ENCODE peak calls at places on chromosomes 2 and 18, in seven cellular contexts. U, X, G, W, P, M and J are unnamed samples.

GRCh38 chr2:86396304-86396785 is 44.8 kb upstream of the KDM3A start:
- DNase-seq in U (no peak), X (no peak), G (peak), W (no peak), P (no peak), M (peak), J (no peak)

GRCh38 chr18:31393286-31393685 is 16.7 kb downstream of the DSG4 start:
- DNase-seq in U (no peak), X (no peak), G (no peak), W (no peak), P (no peak), M (no peak), J (no peak)

GRCh38 chr2:102509749-102510148 is 36.7 kb downstream of the SLC9A4 start:
- DNase-seq in U (no peak), X (no peak), G (no peak), W (no peak), P (no peak), M (peak), J (no peak)

GRCh38 chr18:23135679-23136325 is 517 bp downstream of the CABLES1 start:
- DNase-seq in U (peak), X (peak), G (no peak), W (no peak), P (peak), M (peak), J (no peak)

GRCh38 chr2:75647771-75648170 is 1.2 kb downstream of the MRPL19 start:
- DNase-seq in U (no peak), X (no peak), G (no peak), W (no peak), P (no peak), M (peak), J (no peak)

GRCh38 chr2:73268831-73269685 is 15.2 kb downstream of the FBXO41 start:
- DNase-seq in U (no peak), X (no peak), G (peak), W (no peak), P (no peak), M (peak), J (no peak)

GRCh38 chr2:128578406-128579385 is 260.0 kb upstream of the HS6ST1 start:
- DNase-seq in U (no peak), X (no peak), G (no peak), W (peak), P (no peak), M (no peak), J (peak)

GRCh38 chr2:190786404-190787166 is 94.0 kb upstream of the GLS start:
- DNase-seq in U (no peak), X (no peak), G (no peak), W (no peak), P (no peak), M (no peak), J (no peak)

GRCh38 chr2:15112216-15112615 is 448.9 kb downstream of the NBAS start:
- DNase-seq in U (no peak), X (no peak), G (no peak), W (no peak), P (no peak), M (no peak), J (peak)

GRCh38 chr2:163341426-163341825 is 394.4 kb downstream of the FIGN start:
- DNase-seq in U (no peak), X (no peak), G (no peak), W (no peak), P (no peak), M (no peak), J (no peak)

GRCh38 chr2:163347982-163348842 is 387.6 kb downstream of the FIGN start:
- DNase-seq in U (peak), X (peak), G (peak), W (peak), P (peak), M (no peak), J (peak)

GRCh38 chr2:163345795-163346573 is 389.8 kb downstream of the FIGN start:
- DNase-seq in U (no peak), X (no peak), G (peak), W (no peak), P (no peak), M (no peak), J (no peak)

GRCh38 chr2:163338270-163338669 is 397.5 kb downstream of the FIGN start:
- DNase-seq in U (no peak), X (no peak), G (no peak), W (no peak), P (no peak), M (no peak), J (no peak)

DNA sequence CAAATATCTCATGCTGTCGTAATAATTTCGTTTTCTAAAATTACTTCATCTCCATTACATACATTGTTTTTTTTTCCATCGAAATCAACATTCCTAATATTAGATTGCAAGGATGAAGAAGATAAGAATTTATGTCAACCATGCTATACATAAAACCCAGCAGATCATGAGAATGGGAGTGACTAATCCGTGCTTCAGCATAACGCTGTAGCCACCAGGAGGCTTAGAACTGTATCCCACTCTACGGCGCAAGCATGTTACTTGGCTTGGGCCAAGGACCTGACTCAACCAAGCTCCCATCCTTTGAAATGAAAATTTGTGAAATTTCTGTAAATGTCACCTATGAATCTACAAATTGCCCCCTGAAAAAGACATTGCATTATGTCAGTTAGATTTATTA is 392.5 kb downstream of the FIGN start:
- DNase-seq in U (no peak), X (no peak), G (no peak), W (no peak), P (no peak), M (no peak), J (no peak)
- TF ChIP-seq CTCF in U (no peak), X (no peak), G (no peak), W (no peak), P (no peak), M (no peak), J (no peak)

GRCh38 chr2:205237524-205237923 is 444.8 kb upstream of the NRP2 start:
- DNase-seq in U (no peak), X (no peak), G (no peak), W (no peak), P (no peak), M (no peak), J (no peak)
- TF ChIP-seq CTCF in U (no peak), X (no peak), G (no peak), W (no peak), P (no peak), M (no peak), J (no peak)

GRCh38 chr18:54672846-54673475 is 81.9 kb downstream of the DYNAP start:
- DNase-seq in U (no peak), X (no peak), G (no peak), W (no peak), P (no peak), M (no peak), J (no peak)

GRCh38 chr18:54675076-54675475 is 84.0 kb downstream of the DYNAP start:
- DNase-seq in U (no peak), X (no peak), G (no peak), W (no peak), P (no peak), M (no peak), J (no peak)

GRCh38 chr18:54672109-54672508 is 81.1 kb downstream of the DYNAP start:
- DNase-seq in U (no peak), X (no peak), G (no peak), W (no peak), P (no peak), M (no peak), J (no peak)

GRCh38 chr18:54671291-54671881 is 80.3 kb downstream of the DYNAP start:
- DNase-seq in U (no peak), X (no peak), G (peak), W (no peak), P (no peak), M (no peak), J (no peak)
- TF ChIP-seq CTCF in U (peak), X (peak), G (peak), W (peak), P (peak), M (peak), J (peak)

DNA sequence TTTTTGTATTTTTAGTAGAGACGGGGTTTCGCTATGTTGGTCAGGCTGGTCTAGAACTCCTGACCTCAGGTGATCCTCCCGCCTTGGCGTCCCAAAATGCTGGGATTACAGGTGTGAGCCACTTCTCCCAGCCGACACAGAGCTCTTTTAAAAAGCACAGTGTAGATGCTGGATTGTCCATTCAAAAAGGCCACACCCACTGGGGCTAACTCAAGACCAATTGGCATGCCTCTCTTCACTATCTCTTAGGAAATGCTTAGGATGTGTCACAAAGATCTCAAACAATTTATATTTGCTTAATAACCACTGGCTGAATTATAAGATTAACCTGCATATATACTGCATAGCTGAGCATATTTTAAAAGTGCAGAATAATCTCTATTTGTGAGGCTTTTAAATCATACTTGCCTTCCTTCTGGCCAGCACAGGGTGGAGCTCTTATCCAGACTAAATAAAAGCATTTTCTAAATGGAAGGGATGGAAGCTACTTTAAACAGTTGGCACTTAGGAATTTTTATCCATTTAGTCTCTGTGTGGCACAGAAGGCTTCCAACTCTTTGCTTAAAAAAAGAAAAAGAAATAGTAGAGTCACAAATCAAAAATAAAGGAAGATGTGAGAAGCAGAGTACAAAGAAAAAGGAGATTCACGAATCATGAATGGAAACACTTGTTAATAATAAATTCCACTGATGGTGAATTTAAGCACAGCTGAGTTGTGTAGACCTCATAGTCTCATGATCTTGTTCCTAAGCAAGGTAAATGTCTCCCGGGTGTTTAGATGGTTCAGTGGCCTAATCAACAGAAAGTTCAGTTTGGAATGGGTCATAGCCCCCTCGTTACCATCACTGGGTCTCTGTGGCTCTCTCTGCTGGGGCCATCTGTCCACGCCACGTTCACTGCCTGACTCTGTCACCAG is 22.4 kb downstream of the CRYGD start:
- DNase-seq in U (no peak), X (no peak), G (no peak), W (no peak), P (no peak), M (no peak), J (no peak)
- TF ChIP-seq CTCF in U (no peak), X (no peak), G (peak), W (no peak), P (no peak), M (peak), J (peak)

GRCh38 chr2:48727560-48727959 is 28.0 kb downstream of the LHCGR start:
- DNase-seq in U (no peak), X (no peak), G (no peak), W (no peak), P (no peak), M (no peak), J (no peak)

GRCh38 chr2:48728295-48728694 is 27.2 kb downstream of the LHCGR start:
- DNase-seq in U (no peak), X (no peak), G (no peak), W (no peak), P (no peak), M (no peak), J (no peak)

GRCh38 chr2:48724278-48724677 is 31.2 kb downstream of the LHCGR start:
- DNase-seq in U (no peak), X (no peak), G (no peak), W (no peak), P (no peak), M (no peak), J (no peak)

GRCh38 chr2:48723125-48723524 is 32.4 kb downstream of the LHCGR start:
- DNase-seq in U (no peak), X (no peak), G (no peak), W (no peak), P (no peak), M (no peak), J (no peak)

GRCh38 chr2:48725696-48726494 is 29.6 kb downstream of the LHCGR start:
- DNase-seq in U (no peak), X (no peak), G (no peak), W (no peak), P (no peak), M (no peak), J (no peak)
- TF ChIP-seq CTCF in U (no peak), X (no peak), G (no peak), W (no peak), P (no peak), M (no peak), J (no peak)

GRCh38 chr18:8426401-8426800 is 182.8 kb upstream of the RAB12 start:
- DNase-seq in U (no peak), X (no peak), G (no peak), W (no peak), P (no peak), M (peak), J (no peak)
- TF ChIP-seq CTCF in U (peak), X (no peak), G (peak), W (no peak), P (no peak), M (peak), J (peak)